ENCODE peak calls at places on chromosomes 7 and 10, in eight cellular contexts. N is globus pallidus; V is brain microvascular endothelial cell; P is fibroblast of the conjunctiva; Y is activated naive CD8-positive, alpha-beta T cell treated with anti-CD3 and anti-CD28 coated beads for 36 hours; T is CD4-positive, alpha-beta T cell; Q is NCI-H446; I is PC-9. S is an unnamed sample.

GRCh38 chr7:80186721-80187120 is 52.1 kb downstream of the GNAI1 start:
- DNase-seq in N (peak; percentile 94), V (no peak), P (no peak), Y (no peak), T (no peak), Q (no peak), I (no peak), S (no peak)

GRCh38 chr7:54811016-54811924 is 52.3 kb upstream of the SEC61G start:
- DNase-seq in N (no peak), V (peak; percentile 72), P (peak; percentile 72), Y (no peak), T (no peak), Q (no peak), I (no peak), S (no peak)

GRCh38 chr10:70139997-70140250 is 6.6 kb downstream of the TYSND1 start:
- DNase-seq in N (no peak), V (no peak), P (no peak), Y (no peak), T (no peak), Q (no peak), I (no peak), S (no peak)

GRCh38 chr7:33970566-33970965 is 65.2 kb downstream of the BMPER start:
- DNase-seq in N (no peak), V (no peak), P (no peak), Y (no peak), T (no peak), Q (no peak), I (no peak), S (no peak)

GRCh38 chr10:124728071-124728829 is 15.9 kb downstream of the FAM53B start:
- DNase-seq in N (no peak), V (no peak), P (no peak), Y (peak; percentile 35), T (no peak), Q (no peak), I (no peak), S (no peak)

GRCh38 chr10:124564881-124565280 is 103.3 kb downstream of the LHPP start:
- DNase-seq in N (no peak), V (no peak), P (no peak), Y (no peak), T (no peak), Q (no peak), I (no peak), S (no peak)

GRCh38 chr10:117370205-117370604 is 5.0 kb downstream of the PDZD8 start:
- DNase-seq in N (no peak), V (no peak), P (peak; percentile 21), Y (no peak), T (no peak), Q (no peak), I (no peak), S (no peak)

GRCh38 chr10:86348321-86349210 is 18.0 kb downstream of the GRID1 start:
- DNase-seq in N (peak; percentile 62), V (no peak), P (no peak), Y (no peak), T (no peak), Q (no peak), I (no peak), S (no peak)

GRCh38 chr7:96224073-96224472 is 97.8 kb downstream of the SLC25A13 start:
- DNase-seq in N (no peak), V (no peak), P (no peak), Y (no peak), T (no peak), Q (no peak), I (no peak), S (no peak)

GRCh38 chr7:93364806-93365205 is 132.6 kb downstream of the VPS50 start:
- DNase-seq in N (no peak), V (no peak), P (no peak), Y (no peak), T (no peak), Q (no peak), I (no peak), S (no peak)

GRCh38 chr7:132828502-132828901 is 252.2 kb upstream of the PLXNA4 start:
- DNase-seq in N (no peak), V (no peak), P (no peak), Y (no peak), T (no peak), Q (no peak), I (no peak), S (no peak)

GRCh38 chr7:73682745-73683055 is 553 bp downstream of the DNAJC30 start:
- DNase-seq in N (no peak), V (no peak), P (no peak), Y (no peak), T (no peak), Q (no peak), I (no peak), S (no peak)

GRCh38 chr7:121605297-121605640 is 209.2 kb upstream of the FAM3C start:
- DNase-seq in N (no peak), V (peak; percentile 45), P (peak; percentile 17), Y (no peak), T (no peak), Q (no peak), I (no peak), S (no peak)

GRCh38 chr10:124646483-124647352 is 97.5 kb downstream of the FAM53B start:
- DNase-seq in N (peak; percentile 75), V (peak; percentile 82), P (peak; percentile 36), Y (no peak), T (no peak), Q (no peak), I (peak; percentile 57), S (no peak)

GRCh38 chr10:77927343-77928256 is 1.0 kb upstream of the DLG5 start:
- DNase-seq in N (no peak), V (no peak), P (no peak), Y (no peak), T (no peak), Q (no peak), I (no peak), S (no peak)

GRCh38 chr7:158262284-158263109 is 325.1 kb downstream of the PTPRN2 start:
- DNase-seq in N (no peak), V (no peak), P (no peak), Y (no peak), T (no peak), Q (no peak), I (no peak), S (no peak)

GRCh38 chr10:29841724-29842649 is 207.2 kb upstream of the SVIL start:
- DNase-seq in N (no peak), V (peak; percentile 41), P (no peak), Y (no peak), T (no peak), Q (no peak), I (peak; percentile 71), S (no peak)

GRCh38 chr7:3463696-3464095 is 162.6 kb downstream of the SDK1 start:
- DNase-seq in N (no peak), V (no peak), P (no peak), Y (no peak), T (no peak), Q (no peak), I (no peak), S (no peak)

GRCh38 chr7:55250313-55250712 is 114.8 kb upstream of the LANCL2 start:
- DNase-seq in N (no peak), V (no peak), P (no peak), Y (no peak), T (no peak), Q (no peak), I (no peak), S (no peak)

GRCh38 chr7:29208410-29209250 is 14.1 kb downstream of the CHN2 start:
- DNase-seq in N (no peak), V (no peak), P (no peak), Y (no peak), T (no peak), Q (no peak), I (no peak), S (no peak)

GRCh38 chr7:24573554-24574338 is 494 bp downstream of the PALS2 start:
- DNase-seq in N (no peak), V (peak; percentile 62), P (no peak), Y (peak; percentile 57), T (peak; percentile 4), Q (no peak), I (peak; percentile 59), S (no peak)

GRCh38 chr10:25682203-25682950 is 251.7 kb upstream of the MYO3A start:
- DNase-seq in N (peak; percentile 71), V (peak; percentile 4), P (no peak), Y (no peak), T (no peak), Q (peak; percentile 7), I (no peak), S (no peak)

GRCh38 chr10:11799736-11800080 is 23.4 kb upstream of the PROSER2 start:
- DNase-seq in N (no peak), V (no peak), P (no peak), Y (no peak), T (no peak), Q (no peak), I (no peak), S (no peak)

GRCh38 chr10:79983286-79983909 is 34.5 kb upstream of the SFTPD start:
- DNase-seq in N (no peak), V (no peak), P (no peak), Y (no peak), T (no peak), Q (no peak), I (no peak), S (no peak)

GRCh38 chr7:91941450-91941849 is 788 bp downstream of the AKAP9 start:
- DNase-seq in N (peak; percentile 71), V (peak; percentile 23), P (no peak), Y (peak; percentile 36), T (peak; percentile 13), Q (no peak), I (peak; percentile 16), S (no peak)

GRCh38 chr10:112389147-112389822 is 15.4 kb downstream of the ACSL5 start:
- DNase-seq in N (no peak), V (peak; percentile 56), P (no peak), Y (peak; percentile 64), T (no peak), Q (no peak), I (no peak), S (no peak)

GRCh38 chr7:117775826-117776623 is 97.2 kb downstream of the CTTNBP2 start:
- DNase-seq in N (no peak), V (no peak), P (no peak), Y (no peak), T (no peak), Q (no peak), I (no peak), S (peak; percentile 18)

GRCh38 chr10:24305551-24306506 is 96.9 kb downstream of the KIAA1217 start:
- DNase-seq in N (no peak), V (peak; percentile 27), P (no peak), Y (no peak), T (no peak), Q (no peak), I (no peak), S (no peak)

GRCh38 chr7:138900040-138900828 is 81.0 kb downstream of the KIAA1549 start:
- DNase-seq in N (no peak), V (no peak), P (no peak), Y (no peak), T (no peak), Q (no peak), I (no peak), S (no peak)

GRCh38 chr10:71765176-71765906 is 8.0 kb downstream of the VSIR start:
- DNase-seq in N (no peak), V (no peak), P (peak; percentile 22), Y (no peak), T (no peak), Q (no peak), I (peak; percentile 80), S (no peak)

GRCh38 chr10:111506266-111507034 is 429.6 kb downstream of the ADRA2A start:
- DNase-seq in N (no peak), V (no peak), P (no peak), Y (no peak), T (no peak), Q (no peak), I (no peak), S (no peak)

GRCh38 chr10:43078986-43079273 is 2.1 kb downstream of the RET start:
- DNase-seq in N (no peak), V (peak; percentile 9), P (no peak), Y (peak; percentile 23), T (no peak), Q (no peak), I (peak; percentile 38), S (no peak)

S was measured in SIG-M5.